ENCODE peak calls at places on chromosomes 16 and 17, in four cellular contexts. M is H1, R is mesenchymal stem cell, W is H9. K is an unnamed sample.

GRCh38 chr17:82952019-82952418 is 112.2 kb upstream of the ZNF750 start:
- DNase-seq in M (no peak), R (no peak), W (no peak), K (no peak)

GRCh38 chr16:85689285-85689949 is 663 bp upstream of the GINS2 start:
- DNase-seq in M (no peak), R (no peak), W (no peak), K (no peak)

GRCh38 chr17:64217249-64217652 is 45.8 kb downstream of the TEX2 start:
- DNase-seq in M (no peak), R (no peak), W (no peak), K (no peak)

GRCh38 chr16:4613636-4614570 is 785 bp downstream of the UBALD1 start:
- DNase-seq in M (no peak), R (peak), W (peak), K (no peak)

GRCh38 chr17:17859909-17860760 is 23.3 kb upstream of the SREBF1 start:
- DNase-seq in M (peak), R (peak), W (peak), K (peak)

GRCh38 chr16:23836078-23836403 is 258 bp downstream of the PRKCB start:
- DNase-seq in M (peak), R (no peak), W (peak), K (no peak)

GRCh38 chr17:81524865-81525159 is 3.4 kb upstream of the FSCN2 start:
- DNase-seq in M (no peak), R (no peak), W (no peak), K (no peak)

GRCh38 chr16:89344314-89344828 is 126.9 kb downstream of the ZNF778 start:
- DNase-seq in M (no peak), R (no peak), W (no peak), K (no peak)

GRCh38 chr17:71163121-71163812 is 957.6 kb upstream of the SOX9 start:
- DNase-seq in M (no peak), R (no peak), W (no peak), K (no peak)

GRCh38 chr17:44108440-44109311 is 14.8 kb downstream of the HDAC5 start:
- DNase-seq in M (no peak), R (peak), W (no peak), K (no peak)

GRCh38 chr16:8492690-8493089 is 97.6 kb downstream of the TMEM114 start:
- DNase-seq in M (no peak), R (no peak), W (no peak), K (no peak)

GRCh38 chr16:13333336-13333735 is 431.9 kb downstream of the SHISA9 start:
- DNase-seq in M (no peak), R (no peak), W (no peak), K (no peak)

GRCh38 chr16:26133401-26133800 is 441.6 kb downstream of the HS3ST4 start:
- DNase-seq in M (no peak), R (no peak), W (no peak), K (no peak)

GRCh38 chr17:36861531-36861930 is 75.7 kb upstream of the LHX1 start:
- DNase-seq in M (no peak), R (no peak), W (no peak), K (no peak)

GRCh38 chr16:52184336-52184735 is 362.6 kb downstream of the TOX3 start:
- DNase-seq in M (no peak), R (no peak), W (no peak), K (no peak)
- H2BK15ac ChIP-seq in M (no peak), R (no peak), W (no peak), K (no peak)

GRCh38 chr17:75205037-75205792 is at the start of gene NUP85:
- DNase-seq in M (peak), R (peak), W (peak), K (peak)

GRCh38 chr17:75209061-75209460 is 3.6 kb downstream of the NUP85 start:
- DNase-seq in M (no peak), R (no peak), W (no peak), K (no peak)

GRCh38 chr17:75208161-75208560 is 2.7 kb downstream of the NUP85 start:
- DNase-seq in M (no peak), R (no peak), W (no peak), K (no peak)

GRCh38 chr17:75207760-75208159 is 2.3 kb downstream of the NUP85 start:
- DNase-seq in M (no peak), R (no peak), W (no peak), K (no peak)

GRCh38 chr17:75205793-75206163 is 299 bp downstream of the NUP85 start:
- DNase-seq in M (no peak), R (no peak), W (no peak), K (no peak)
- H3K14ac ChIP-seq in M (no peak), R (peak), W (peak), K (peak)

GRCh38 chr17:77466596-77467223 is 325.9 kb downstream of the SEC14L1 start:
- DNase-seq in M (no peak), R (no peak), W (no peak), K (no peak)
- H2BK12ac ChIP-seq in M (peak), R (peak), W (no peak), K (peak)

GRCh38 chr16:30491744-30492308 is 19.3 kb downstream of the ITGAL start:
- DNase-seq in M (no peak), R (peak), W (no peak), K (no peak)
- H2BK15ac ChIP-seq in M (no peak), R (no peak), W (no peak), K (no peak)

GRCh38 chr17:40921026-40921425 is 16.4 kb downstream of the KRT23 start:
- DNase-seq in M (no peak), R (no peak), W (no peak), K (no peak)
- H3K14ac ChIP-seq in M (no peak), R (no peak), W (no peak), K (no peak)